ENCODE peak calls at places on chromosome 16, in six cellular contexts. R is cardiac muscle cell; C is epithelial cell of esophagus; F is left ventricle myocardium inferior; Z is CD8-positive, alpha-beta T cell; D is kidney. W is an unnamed sample.

GRCh38 chr16:68289621-68290329 is 21.0 kb downstream of the SLC7A6OS start:
- DNase-seq in F (no peak), Z (no peak), R (no peak), C (no peak), D (no peak), W (peak)

GRCh38 chr16:1090620-1091587 is 5.1 kb downstream of the C1QTNF8 start:
- DNase-seq in R (peak), D (no peak), F (peak), Z (no peak), C (no peak), W (no peak)

GRCh38 chr16:25198021-25198420 is 18.7 kb upstream of the AQP8 start:
- DNase-seq in F (no peak), Z (no peak), R (no peak), C (peak), D (no peak), W (no peak)

GRCh38 chr16:87457051-87457611 is 35.7 kb downstream of the ZCCHC14 start:
- DNase-seq in Z (no peak), R (no peak), C (peak), F (no peak), D (no peak), W (peak)

GRCh38 chr16:1466968-1467521 is 7.8 kb downstream of the CLCN7 start:
- DNase-seq in C (no peak), Z (no peak), F (no peak), R (no peak), D (peak), W (no peak)

GRCh38 chr16:68369697-68370096 is 58.9 kb downstream of the PRMT7 start:
- DNase-seq in D (peak), R (no peak), C (no peak), F (no peak), Z (no peak), W (no peak)

GRCh38 chr16:82181456-82182185 is 11.6 kb upstream of the MPHOSPH6 start:
- DNase-seq in R (no peak), F (no peak), Z (no peak), C (no peak), D (no peak), W (no peak)

GRCh38 chr16:70650216-70650615 is 3.9 kb downstream of the IL34 start:
- DNase-seq in Z (no peak), F (no peak), C (no peak), R (no peak), D (no peak), W (no peak)

GRCh38 chr16:81646561-81646960 is 132.5 kb upstream of the PLCG2 start:
- DNase-seq in R (no peak), C (peak), F (no peak), D (no peak), Z (no peak), W (peak)

GRCh38 chr16:23768581-23768980 is 13.8 kb downstream of the CHP2 start:
- DNase-seq in R (no peak), F (no peak), Z (no peak), D (no peak), C (peak), W (no peak)

GRCh38 chr16:27505297-27506236 is 44.1 kb downstream of the GTF3C1 start:
- DNase-seq in F (peak), C (peak), R (no peak), Z (no peak), D (no peak), W (peak)

GRCh38 chr16:66523861-66524354 is 26.0 kb downstream of the TK2 start:
- DNase-seq in F (no peak), C (no peak), R (no peak), D (no peak), Z (no peak), W (peak)

GRCh38 chr16:27441276-27441675 is 39.3 kb downstream of the IL21R start:
- DNase-seq in C (no peak), Z (no peak), F (no peak), D (peak), R (no peak), W (no peak)

GRCh38 chr16:67173808-67174705 is 3.7 kb downstream of the NOL3 start:
- DNase-seq in F (peak), R (peak), Z (no peak), C (peak), D (peak), W (peak)

GRCh38 chr16:19382084-19382801 is 35.4 kb upstream of the TMC5 start:
- DNase-seq in C (no peak), Z (no peak), D (no peak), F (no peak), R (no peak), W (no peak)

GRCh38 chr16:850668-851067 is 50.1 kb upstream of the GNG13 start:
- DNase-seq in C (no peak), R (no peak), D (peak), F (no peak), Z (no peak), W (no peak)

GRCh38 chr16:2515180-2515803 is 1.5 kb downstream of the ATP6V0C start:
- DNase-seq in Z (no peak), C (no peak), D (peak), R (no peak), F (no peak), W (no peak)

GRCh38 chr16:53945996-53946395 is 242.0 kb downstream of the FTO start:
- DNase-seq in C (peak), Z (no peak), D (no peak), F (no peak), R (peak), W (peak)

GRCh38 chr16:58046054-58046881 is 20.7 kb downstream of the MMP15 start:
- DNase-seq in D (peak), F (no peak), C (no peak), R (no peak), Z (no peak), W (no peak)

GRCh38 chr16:66146689-66147330 is 219.7 kb upstream of the CDH5 start:
- DNase-seq in C (no peak), D (no peak), R (no peak), F (no peak), Z (no peak), W (no peak)

GRCh38 chr16:21683184-21683583 is 19.4 kb downstream of the OTOA start:
- DNase-seq in R (no peak), F (no peak), D (no peak), C (no peak), Z (no peak), W (no peak)

GRCh38 chr16:68090109-68090508 is 4.9 kb downstream of the NFATC3 start:
- DNase-seq in R (no peak), Z (no peak), F (no peak), C (no peak), D (no peak), W (no peak)

GRCh38 chr16:477758-478157 is 49.8 kb upstream of the CAPN15 start:
- DNase-seq in C (no peak), D (no peak), R (no peak), Z (no peak), F (no peak), W (no peak)

GRCh38 chr16:66588981-66589713 is 9.9 kb downstream of the CMTM2 start:
- DNase-seq in R (no peak), F (no peak), Z (peak), C (peak), D (no peak), W (peak)

GRCh38 chr16:64121473-64121872 is 1000.4 kb downstream of the CDH11 start:
- DNase-seq in C (peak), R (no peak), D (no peak), F (no peak), Z (no peak), W (no peak)

GRCh38 chr16:67648764-67649407 is 3.9 kb downstream of the CARMIL2 start:
- DNase-seq in R (no peak), D (peak), C (no peak), Z (no peak), F (no peak), W (no peak)

GRCh38 chr16:88328313-88328660 is 54.5 kb upstream of the ZNF469 start:
- DNase-seq in D (no peak), C (no peak), F (no peak), R (no peak), Z (no peak), W (no peak)

GRCh38 chr16:3625911-3626732 is 14.7 kb upstream of the SLX4 start:
- DNase-seq in Z (no peak), C (no peak), F (no peak), R (no peak), D (no peak), W (peak)

GRCh38 chr16:24253192-24253591 is 2.9 kb upstream of the CACNG3 start:
- DNase-seq in R (peak), D (no peak), C (peak), F (no peak), Z (no peak), W (peak)

GRCh38 chr16:49650603-49651002 is 205.3 kb downstream of the ZNF423 start:
- DNase-seq in R (no peak), C (no peak), D (no peak), F (no peak), Z (no peak), W (no peak)

GRCh38 chr16:67481561-67482259 is 753 bp upstream of the ATP6V0D1 start:
- DNase-seq in R (no peak), C (no peak), F (peak), Z (no peak), D (peak), W (peak)

GRCh38 chr16:67672739-67673662 is 6.4 kb downstream of the C16orf86 start:
- DNase-seq in C (peak), R (peak), F (peak), Z (no peak), D (peak), W (peak)

GRCh38 chr16:70553645-70554044 is 30.0 kb downstream of the SF3B3 start:
- DNase-seq in C (peak), Z (no peak), D (no peak), F (no peak), R (no peak), W (peak)

DNA sequence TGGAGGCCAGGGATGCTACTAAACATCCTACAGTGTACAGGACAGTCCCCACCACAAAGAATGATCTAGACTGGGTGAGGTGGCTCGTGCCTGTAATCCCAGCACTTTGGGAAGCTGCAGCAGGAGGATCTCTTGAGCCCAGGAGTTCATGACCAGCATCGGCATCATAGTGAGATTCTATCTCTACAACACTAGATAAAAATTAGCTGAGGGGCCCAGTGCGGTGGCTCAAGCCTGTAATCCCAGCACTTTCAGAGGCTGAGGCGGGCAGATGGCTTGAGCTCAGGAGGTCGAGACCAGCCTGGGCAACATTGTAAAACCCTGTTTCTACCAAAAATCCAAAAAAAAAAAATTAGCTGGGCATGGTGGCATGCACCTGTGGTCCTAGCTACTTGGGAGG is 5.4 kb upstream of the ZNF500 start:
- DNase-seq in C (no peak), Z (no peak), F (no peak), D (no peak), R (no peak), W (no peak)
- TF ChIP-seq CTCF in C (no peak), Z (no peak), F (no peak), D (no peak), R (no peak), W (no peak)

DNA sequence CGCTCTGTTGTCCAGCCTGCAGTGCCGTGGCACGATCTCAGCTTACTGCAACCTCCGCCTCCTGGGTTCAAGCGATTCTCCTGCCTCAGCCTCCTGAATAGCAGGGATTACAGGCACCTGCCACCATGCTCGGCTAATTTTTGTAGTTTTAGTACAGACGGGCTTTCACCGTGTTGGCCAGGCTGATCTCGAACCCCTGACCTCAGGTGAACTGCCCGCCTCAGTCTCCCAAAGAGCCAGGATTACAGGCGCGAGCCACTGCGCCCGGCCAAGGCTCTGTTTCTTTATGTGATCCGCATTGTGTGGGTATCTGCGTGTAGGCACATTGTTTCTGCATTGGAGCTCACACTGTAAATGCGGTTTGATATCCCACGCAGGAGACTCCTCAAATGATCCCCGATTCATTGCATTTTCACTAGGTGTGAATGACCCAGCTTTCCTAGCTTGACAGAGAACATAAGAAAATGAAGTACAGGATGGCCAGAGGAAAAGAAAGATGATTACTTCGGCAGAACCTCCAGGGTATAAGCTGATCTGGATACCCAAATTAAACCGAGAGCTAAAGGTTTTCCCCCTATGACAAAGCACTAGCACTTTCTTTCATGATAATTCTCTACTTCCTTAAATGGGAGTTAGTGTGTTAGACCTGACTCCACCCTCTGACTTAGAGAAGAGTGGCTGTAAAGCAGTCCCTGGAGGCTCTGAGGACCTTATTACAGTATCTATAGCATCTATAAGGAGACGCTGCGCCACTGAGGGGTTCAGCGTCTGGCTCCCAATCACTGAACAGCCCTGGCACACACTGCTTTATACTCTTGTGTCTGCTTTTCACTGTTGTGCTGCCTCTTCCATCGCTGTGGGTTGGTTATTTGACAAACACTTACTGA is 17.3 kb downstream of the COTL1 start:
- DNase-seq in F (no peak), C (no peak), R (no peak), Z (no peak), D (no peak), W (no peak)
- H3K4me3 ChIP-seq in F (no peak), C (no peak), R (no peak), Z (peak), D (no peak), W (no peak)

DNA sequence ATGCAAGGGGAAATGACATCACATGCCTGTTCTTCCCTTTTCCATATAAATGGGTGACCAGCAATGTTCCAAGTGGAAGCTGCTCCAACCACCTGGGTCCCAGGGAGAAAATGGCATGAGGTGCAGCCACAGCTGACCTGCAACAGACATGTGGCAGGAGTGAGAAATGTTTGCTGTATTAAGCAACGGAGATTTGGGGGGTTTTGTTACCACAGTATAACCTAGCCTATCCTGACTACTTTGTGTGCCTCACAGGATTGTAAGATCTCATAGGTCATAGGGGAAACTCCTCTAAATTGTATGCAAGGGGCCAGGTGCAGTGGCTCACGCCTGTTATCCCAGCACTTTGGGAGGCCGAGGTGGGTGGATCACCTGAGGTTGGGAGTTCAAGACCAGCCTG is 12.0 kb downstream of the CDIPT start:
- DNase-seq in R (no peak), Z (no peak), F (no peak), D (no peak), C (no peak), W (no peak)
- TF ChIP-seq CTCF in R (no peak), Z (no peak), F (no peak), D (no peak), C (no peak), W (no peak)

DNA sequence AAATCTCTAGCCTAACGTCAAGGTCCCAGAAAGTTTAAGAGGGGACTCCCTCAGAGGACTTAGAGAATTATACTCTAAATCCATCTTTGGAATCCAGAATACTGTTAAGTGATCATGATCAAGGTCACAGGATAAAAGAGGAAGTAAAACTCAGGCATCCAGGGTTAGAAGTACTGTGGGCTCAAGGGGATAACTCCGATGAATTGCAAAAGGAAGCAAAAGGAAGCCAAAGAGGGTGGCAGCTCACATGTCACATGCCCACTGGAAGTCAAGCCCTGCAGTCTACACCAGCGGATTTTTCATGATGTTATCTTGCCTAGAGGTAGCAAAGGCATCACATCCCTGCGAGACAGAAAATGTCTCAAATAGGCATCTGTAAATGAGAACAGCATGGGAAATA is 3.8 kb downstream of the ZNF821 start:
- DNase-seq in Z (no peak), R (no peak), F (no peak), C (no peak), D (no peak), W (no peak)
- H3K4me3 ChIP-seq in Z (no peak), R (no peak), F (no peak), C (no peak), D (no peak), W (no peak)

GRCh38 chr16:15041260-15042011 is 14.4 kb downstream of the NTAN1 start:
- DNase-seq in F (peak), R (no peak), Z (no peak), C (no peak), D (peak), W (peak)
- TF ChIP-seq CTCF in F (peak), R (peak), Z (no peak), C (no peak), D (no peak), W (peak)

DNA sequence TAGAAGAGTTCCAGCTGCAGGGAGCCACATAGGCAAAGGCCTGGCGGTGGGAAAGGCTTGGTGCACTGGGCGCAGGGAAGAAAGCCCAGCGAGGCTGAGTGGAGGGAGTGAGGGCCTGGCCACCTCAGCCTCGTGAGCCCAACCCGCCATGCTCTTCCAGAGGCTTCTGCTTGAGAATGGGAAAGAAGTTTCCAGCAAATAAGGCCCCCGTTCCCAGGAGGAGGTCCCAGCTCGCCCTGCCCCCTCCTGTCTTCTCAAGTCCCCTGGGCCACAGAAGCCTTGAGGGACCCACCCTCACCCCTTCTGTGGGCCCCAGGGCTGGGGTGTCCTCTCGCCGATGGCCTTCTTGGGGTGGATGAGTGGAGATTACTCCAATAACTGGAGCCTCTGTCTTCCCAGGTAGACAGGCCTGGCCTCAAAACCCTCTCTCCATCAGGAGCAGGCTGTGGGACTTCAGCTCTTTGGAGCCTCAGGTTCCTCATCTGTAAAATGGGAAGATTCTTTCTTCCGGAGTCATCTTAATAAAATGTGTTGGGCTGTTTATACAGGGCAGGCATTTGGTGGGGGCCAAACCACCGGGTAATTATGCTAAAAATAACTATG is 933 bp upstream of the SNN start:
- DNase-seq in D (peak), Z (no peak), C (no peak), F (no peak), R (no peak), W (no peak)
- H3K4me3 ChIP-seq in D (no peak), Z (peak), C (no peak), F (peak), R (no peak), W (no peak)

DNA sequence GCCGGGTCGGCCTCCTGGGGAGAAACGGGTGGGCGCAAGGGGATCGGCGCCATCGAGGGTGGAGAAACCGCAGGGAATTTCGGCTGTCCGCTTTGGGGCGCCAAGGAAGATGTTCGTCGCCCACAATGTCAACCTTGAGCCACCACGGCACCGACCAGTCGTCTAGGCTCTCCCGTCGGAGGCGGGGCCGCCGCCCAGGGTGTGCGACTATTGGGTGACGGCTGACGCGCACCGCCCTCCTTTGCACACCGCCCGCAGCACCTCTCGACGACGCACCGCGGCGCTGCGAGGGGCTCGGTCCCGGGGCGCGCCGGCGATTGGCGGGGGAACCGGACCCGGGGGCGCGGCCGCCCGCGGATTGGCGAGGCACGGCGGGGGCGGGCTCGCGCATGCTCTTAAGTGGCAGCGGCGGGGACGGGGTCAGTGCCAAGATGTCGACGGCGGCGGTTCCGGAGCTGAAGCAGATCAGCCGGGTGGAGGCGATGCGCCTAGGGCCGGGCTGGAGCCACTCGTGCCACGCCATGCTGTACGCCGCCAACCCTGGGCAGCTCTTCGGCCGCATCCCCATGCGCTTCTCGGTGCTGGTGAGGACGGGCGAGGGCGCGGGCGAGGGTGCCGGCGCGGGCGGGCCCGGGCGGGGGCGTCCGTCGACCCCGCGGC is at the start of gene NUDT16L1:
- DNase-seq in Z (peak), R (peak), F (peak), C (peak), D (peak), W (peak)
- TF ChIP-seq CTCF in Z (no peak), R (peak), F (peak), C (no peak), D (peak), W (no peak)

GRCh38 chr16:56226187-56226586 is 34.9 kb downstream of the GNAO1 start:
- DNase-seq in F (no peak), R (no peak), Z (no peak), C (no peak), D (no peak), W (no peak)
- H3K4me3 ChIP-seq in F (no peak), R (no peak), Z (no peak), C (no peak), D (no peak), W (no peak)

W was measured in fibroblast of pulmonary artery.